ENCODE peak calls at places on chromosomes 7 and 10, in five cellular contexts. V is HCT116; Z is Peyer's patch; X is activated CD8-positive, alpha-beta memory T cell treated with anti-CD3 and anti-CD28 coated beads for 48 hours; W is astrocyte of the hippocampus. L is an unnamed sample.

GRCh38 chr7:46134795-46135194 is 213.7 kb upstream of the IGFBP3 start:
- DNase-seq in V (no peak), Z (no peak), X (no peak), W (no peak), L (no peak)

GRCh38 chr10:21519981-21520436 is 5.5 kb downstream of the SKIDA1 start:
- DNase-seq in V (no peak), Z (no peak), X (no peak), W (peak; percentile 85), L (peak; percentile 29)

GRCh38 chr10:34171957-34172527 is 643.1 kb downstream of the PARD3 start:
- DNase-seq in V (no peak), Z (no peak), X (no peak), W (no peak), L (no peak)

GRCh38 chr7:65438593-65438992 is 64.9 kb downstream of the ZNF92 start:
- DNase-seq in V (peak; percentile 32), Z (no peak), X (no peak), W (peak; percentile 85), L (no peak)

GRCh38 chr10:9222917-9223316 is 1168.4 kb downstream of the GATA3 start:
- DNase-seq in V (no peak), Z (no peak), X (no peak), W (peak; percentile 52), L (no peak)

GRCh38 chr7:50369408-50370026 is 65.0 kb downstream of the IKZF1 start:
- DNase-seq in V (peak; percentile 50), Z (no peak), X (no peak), W (no peak), L (peak; percentile 60)

GRCh38 chr10:47326306-47326926 is 4.2 kb downstream of the GDF2 start:
- DNase-seq in V (no peak), Z (no peak), X (no peak), W (no peak), L (no peak)

GRCh38 chr10:131972474-131973071 is 9.2 kb downstream of the BNIP3 start:
- DNase-seq in V (no peak), Z (no peak), X (no peak), W (peak; percentile 60), L (peak; percentile 60)

GRCh38 chr10:71771821-71772617 is 1.3 kb downstream of the VSIR start:
- DNase-seq in V (peak; percentile 79), Z (peak; percentile 57), X (no peak), W (peak; percentile 86), L (peak; percentile 63)